ENCODE peak calls at places on chromosomes 7 and 10, in ten cellular contexts. H is activated CD4-positive, alpha-beta T cell treated with anti-CD3 and anti-CD28 coated beads, Interleukin-2, amount 10 ng/mL, durations not matched to agents 7 days and 5 days; L is choroid plexus epithelial cell; Q is NCI-H1417 treated with DMSO at 0.1 percent for 48 hours; J is lower lobe of right lung; N is CD8-positive, alpha-beta T cell; W is COR-L47; B is substantia nigra; U is cardiac septum; G is H9. D is an unnamed sample.

GRCh38 chr10:71831646-71832552 is 19.2 kb downstream of the PSAP start:
- DNase-seq in H (no peak), L (peak), Q (no peak), J (no peak), N (no peak), W (no peak), B (no peak), U (no peak), G (no peak), D (no peak)

GRCh38 chr7:27435461-27435860 is 192.9 kb downstream of the EVX1 start:
- DNase-seq in H (no peak), L (peak), Q (no peak), J (no peak), N (no peak), W (no peak), B (no peak), U (no peak), G (no peak), D (no peak)

GRCh38 chr10:74746813-74747212 is 79.6 kb upstream of the KAT6B start:
- DNase-seq in H (no peak), L (no peak), Q (no peak), J (no peak), N (no peak), W (no peak), B (no peak), U (no peak), G (no peak), D (no peak)

GRCh38 chr10:133608855-133609254 is 17.7 kb downstream of the FRG2B start:
- DNase-seq in H (no peak), L (peak), Q (no peak), J (no peak), N (no peak), W (no peak), B (no peak), U (no peak), G (no peak), D (no peak)

GRCh38 chr7:141076377-141076776 is 2.5 kb downstream of the TMEM178B start:
- DNase-seq in H (no peak), L (peak), Q (peak), J (no peak), N (no peak), W (peak), B (no peak), U (no peak), G (no peak), D (no peak)

GRCh38 chr7:153290066-153290465 is 530.5 kb downstream of the ACTR3B start:
- DNase-seq in H (no peak), L (no peak), Q (no peak), J (no peak), N (no peak), W (no peak), B (no peak), U (no peak), G (no peak), D (no peak)

GRCh38 chr10:29559996-29560395 is 74.8 kb downstream of the SVIL start:
- DNase-seq in H (no peak), L (no peak), Q (no peak), J (no peak), N (no peak), W (no peak), B (no peak), U (no peak), G (no peak), D (no peak)

GRCh38 chr10:71079761-71080380 is 132.5 kb upstream of the UNC5B start:
- DNase-seq in H (no peak), L (no peak), Q (no peak), J (no peak), N (peak), W (no peak), B (no peak), U (peak), G (peak), D (no peak)

GRCh38 chr7:104123786-104124185 is 84.0 kb downstream of the ORC5 start:
- DNase-seq in H (no peak), L (peak), Q (no peak), J (no peak), N (no peak), W (no peak), B (no peak), U (no peak), G (no peak), D (no peak)

GRCh38 chr10:18601321-18601720 is 50.1 kb downstream of the NSUN6 start:
- DNase-seq in H (no peak), L (no peak), Q (no peak), J (no peak), N (no peak), W (no peak), B (no peak), U (no peak), G (no peak), D (no peak)

GRCh38 chr10:89347706-89348457 is 20.1 kb downstream of the IFIT3 start:
- DNase-seq in H (no peak), L (no peak), Q (no peak), J (no peak), N (no peak), W (no peak), B (no peak), U (no peak), G (no peak), D (no peak)

GRCh38 chr7:76089865-76090495 is 42.1 kb downstream of the MDH2 start:
- DNase-seq in H (no peak), L (no peak), Q (no peak), J (no peak), N (no peak), W (no peak), B (no peak), U (no peak), G (no peak), D (no peak)

GRCh38 chr7:45980973-45981372 is 59.9 kb upstream of the IGFBP3 start:
- DNase-seq in H (no peak), L (no peak), Q (no peak), J (no peak), N (no peak), W (no peak), B (no peak), U (no peak), G (no peak), D (no peak)

GRCh38 chr10:119734396-119735332 is 8.8 kb downstream of the INPP5F start:
- DNase-seq in H (no peak), L (peak), Q (no peak), J (no peak), N (no peak), W (no peak), B (no peak), U (no peak), G (no peak), D (no peak)

GRCh38 chr10:126977216-126977615 is 72.0 kb downstream of the DOCK1 start:
- DNase-seq in H (no peak), L (no peak), Q (no peak), J (no peak), N (no peak), W (no peak), B (no peak), U (no peak), G (no peak), D (no peak)

GRCh38 chr7:73586911-73587310 is 8.5 kb upstream of the TBL2 start:
- DNase-seq in H (no peak), L (no peak), Q (no peak), J (peak), N (no peak), W (no peak), B (no peak), U (no peak), G (no peak), D (no peak)

GRCh38 chr10:12717981-12718707 is 283.4 kb downstream of the CCDC3 start:
- DNase-seq in H (no peak), L (peak), Q (no peak), J (no peak), N (no peak), W (no peak), B (no peak), U (no peak), G (no peak), D (no peak)

GRCh38 chr10:81068446-81068845 is 530.7 kb downstream of the SH2D4B start:
- DNase-seq in H (no peak), L (no peak), Q (no peak), J (no peak), N (no peak), W (no peak), B (no peak), U (no peak), G (no peak), D (no peak)

GRCh38 chr10:100826983-100827818 is 81.8 kb downstream of the PAX2 start:
- DNase-seq in H (no peak), L (no peak), Q (no peak), J (no peak), N (peak), W (no peak), B (no peak), U (peak), G (peak), D (no peak)

D was measured in NCI-H1048.